ENCODE peak calls at places on chromosomes 3 and 15, in five cellular contexts. M, C, U, W and L are unnamed samples.

GRCh38 chr3:28949580-28949979 is 331.3 kb upstream of the RBMS3 start:
- DNase-seq in M (no peak), C (no peak), U (no peak), W (no peak), L (no peak)

GRCh38 chr15:75195122-75195765 is 6.4 kb upstream of the C15orf39 start:
- DNase-seq in M (peak; percentile 91), C (no peak), U (no peak), W (no peak), L (no peak)

GRCh38 chr3:168977696-168978374 is 685.7 kb downstream of the MECOM start:
- DNase-seq in M (no peak), C (no peak), U (no peak), W (no peak), L (peak; percentile 44)

GRCh38 chr15:72785452-72786243 is 2.1 kb upstream of the ADPGK start:
- DNase-seq in M (no peak), C (no peak), U (no peak), W (no peak), L (peak; percentile 74)

GRCh38 chr15:78243491-78243941 is 9.2 kb upstream of the ACSBG1 start:
- DNase-seq in M (peak; percentile 66), C (no peak), U (no peak), W (no peak), L (peak; percentile 32)

GRCh38 chr3:182567666-182568065 is 225.6 kb upstream of the ATP11B start:
- DNase-seq in M (no peak), C (no peak), U (no peak), W (no peak), L (no peak)

GRCh38 chr15:101037090-101037830 is 118.1 kb downstream of the LRRK1 start:
- DNase-seq in M (no peak), C (no peak), U (no peak), W (no peak), L (no peak)

GRCh38 chr3:132840201-132840700 is 118.0 kb upstream of the NPHP3 start:
- DNase-seq in M (no peak), C (no peak), U (no peak), W (no peak), L (no peak)

GRCh38 chr3:195865752-195866151 is 42.6 kb downstream of the TNK2 start:
- DNase-seq in M (no peak), C (no peak), U (no peak), W (no peak), L (no peak)

GRCh38 chr15:60358935-60359672 is 38.7 kb downstream of the ANXA2 start:
- DNase-seq in M (peak; percentile 71), C (no peak), U (no peak), W (no peak), L (peak; percentile 93)

GRCh38 chr3:123332124-123332641 is 116.7 kb downstream of the ADCY5 start:
- DNase-seq in M (peak; percentile 58), C (no peak), U (no peak), W (no peak), L (no peak)

GRCh38 chr3:59607628-59608027 is 557.8 kb upstream of the CFAP20DC start:
- DNase-seq in M (no peak), C (no peak), U (no peak), W (no peak), L (peak; percentile 16)

GRCh38 chr3:126441256-126441880 is 34.3 kb downstream of the ZXDC start:
- DNase-seq in M (no peak), C (no peak), U (no peak), W (no peak), L (no peak)

GRCh38 chr3:66353530-66353929 is 132.7 kb downstream of the SLC25A26 start:
- DNase-seq in M (no peak), C (no peak), U (no peak), W (no peak), L (peak; percentile 89)

GRCh38 chr3:52843116-52843865 is 8.5 kb upstream of the MUSTN1 start:
- DNase-seq in M (no peak), C (no peak), U (no peak), W (no peak), L (no peak)

GRCh38 chr15:57053470-57053869 is 135.0 kb downstream of the TCF12 start:
- DNase-seq in M (no peak), C (no peak), U (no peak), W (no peak), L (no peak)

GRCh38 chr3:61669203-61669602 is 107.8 kb downstream of the PTPRG start:
- DNase-seq in M (no peak), C (no peak), U (no peak), W (no peak), L (no peak)

GRCh38 chr3:101069796-101070195 is 76.6 kb upstream of the ABI3BP start:
- DNase-seq in M (no peak), C (no peak), U (no peak), W (no peak), L (peak; percentile 22)

GRCh38 chr3:126476166-126476975 is 680 bp upstream of the ZXDC start:
- DNase-seq in M (no peak), C (peak; percentile 72), U (peak; percentile 17), W (no peak), L (peak; percentile 25)

GRCh38 chr15:67188551-67189218 is 65.8 kb downstream of the AAGAB start:
- DNase-seq in M (peak; percentile 83), C (no peak), U (no peak), W (no peak), L (peak; percentile 90)

GRCh38 chr3:67540198-67540894 is 114.1 kb downstream of the SUCLG2 start:
- DNase-seq in M (no peak), C (no peak), U (no peak), W (no peak), L (no peak)

GRCh38 chr15:41276821-41277220 is 45.8 kb downstream of the CHP1 start:
- DNase-seq in M (no peak), C (no peak), U (no peak), W (no peak), L (no peak)

GRCh38 chr15:40942337-40942854 is 10.9 kb upstream of the CHAC1 start:
- DNase-seq in M (no peak), C (no peak), U (no peak), W (no peak), L (no peak)

GRCh38 chr3:183695569-183696364 is 1.8 kb upstream of the YEATS2 start:
- DNase-seq in M (no peak), C (no peak), U (no peak), W (no peak), L (no peak)

GRCh38 chr15:68791431-68792283 is 29.0 kb downstream of the ANP32A start:
- DNase-seq in M (no peak), C (no peak), U (no peak), W (peak; percentile 87), L (no peak)

GRCh38 chr3:141414141-141414689 is 45.9 kb downstream of the ZBTB38 start:
- DNase-seq in M (no peak), C (no peak), U (no peak), W (no peak), L (no peak)

GRCh38 chr15:60721706-60722105 is 242.8 kb upstream of the ICE2 start:
- DNase-seq in M (no peak), C (no peak), U (no peak), W (no peak), L (peak; percentile 80)

GRCh38 chr3:2823437-2824211 is 286.6 kb downstream of the IL5RA start:
- DNase-seq in M (no peak), C (no peak), U (no peak), W (no peak), L (no peak)

GRCh38 chr15:76078285-76078863 is 18.6 kb downstream of the TMEM266 start:
- DNase-seq in M (no peak), C (no peak), U (no peak), W (no peak), L (no peak)

GRCh38 chr15:59998256-59999063 is 5.7 kb upstream of the FOXB1 start:
- DNase-seq in M (peak; percentile 9), C (no peak), U (no peak), W (no peak), L (no peak)

GRCh38 chr3:112362221-112362620 is 29.3 kb downstream of the CD200 start:
- DNase-seq in M (no peak), C (no peak), U (no peak), W (no peak), L (no peak)

GRCh38 chr3:141410408-141410807 is 42.1 kb downstream of the ZBTB38 start:
- DNase-seq in M (no peak), C (no peak), U (no peak), W (no peak), L (peak; percentile 83)

DNA sequence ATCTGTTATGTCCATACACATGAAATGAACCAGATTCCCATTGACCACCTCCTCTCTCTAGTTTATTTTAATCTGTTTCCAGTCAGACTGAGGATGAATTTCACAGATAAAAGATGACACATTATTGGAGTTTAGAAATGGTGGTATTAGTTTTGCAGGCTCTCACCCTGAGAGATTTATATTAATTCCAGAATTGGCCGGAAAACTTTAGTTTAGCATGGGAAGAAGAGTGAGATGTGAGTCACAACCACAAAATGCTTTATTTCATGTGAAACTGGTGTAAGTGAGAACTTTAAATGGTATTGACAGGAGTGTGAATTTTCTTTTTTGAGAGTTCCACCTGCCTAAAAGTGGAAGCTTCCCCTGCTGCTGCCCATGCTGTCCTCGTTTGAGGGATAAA is 65.2 kb upstream of the EPHA3 start:
- DNase-seq in M (no peak), C (no peak), U (no peak), W (no peak), L (no peak)
- TF ChIP-seq RCOR1 in M (no peak), C (no peak), U (no peak), W (no peak), L (no peak)

DNA sequence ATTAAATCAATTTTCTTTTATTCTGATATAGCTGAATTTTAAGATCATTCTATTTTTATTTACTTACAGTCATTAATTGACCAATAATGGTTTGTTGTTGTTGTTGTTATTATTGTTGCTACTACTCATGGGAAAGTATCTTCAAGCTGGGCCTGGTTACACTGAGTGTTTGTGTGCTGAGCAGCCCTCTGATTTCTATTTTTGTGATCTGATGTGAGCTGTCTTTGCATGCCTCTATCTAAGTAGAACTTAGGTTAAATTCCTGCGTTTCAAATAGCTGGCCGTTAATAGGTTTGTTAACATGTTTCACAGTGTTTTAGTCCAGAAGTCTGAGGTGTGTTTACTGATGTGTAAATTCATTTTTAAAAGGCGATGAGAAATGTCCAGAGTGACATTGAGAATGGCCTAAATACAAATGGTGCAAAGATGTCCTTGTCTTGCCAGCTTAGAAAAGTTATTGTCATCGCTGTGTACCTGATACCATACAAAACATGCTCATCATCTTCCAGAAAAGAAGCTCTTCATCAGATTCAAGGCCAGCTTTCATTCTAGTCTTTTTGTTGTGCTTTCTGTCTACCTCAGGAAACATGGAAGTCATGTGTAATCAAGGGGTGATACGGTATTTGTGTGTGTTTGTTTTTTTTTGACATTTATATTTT is 15.8 kb downstream of the ARIH2 start:
- DNase-seq in M (no peak), C (no peak), U (no peak), W (no peak), L (no peak)
- TF ChIP-seq RCOR1 in M (no peak), C (no peak), U (no peak), W (no peak), L (no peak)

DNA sequence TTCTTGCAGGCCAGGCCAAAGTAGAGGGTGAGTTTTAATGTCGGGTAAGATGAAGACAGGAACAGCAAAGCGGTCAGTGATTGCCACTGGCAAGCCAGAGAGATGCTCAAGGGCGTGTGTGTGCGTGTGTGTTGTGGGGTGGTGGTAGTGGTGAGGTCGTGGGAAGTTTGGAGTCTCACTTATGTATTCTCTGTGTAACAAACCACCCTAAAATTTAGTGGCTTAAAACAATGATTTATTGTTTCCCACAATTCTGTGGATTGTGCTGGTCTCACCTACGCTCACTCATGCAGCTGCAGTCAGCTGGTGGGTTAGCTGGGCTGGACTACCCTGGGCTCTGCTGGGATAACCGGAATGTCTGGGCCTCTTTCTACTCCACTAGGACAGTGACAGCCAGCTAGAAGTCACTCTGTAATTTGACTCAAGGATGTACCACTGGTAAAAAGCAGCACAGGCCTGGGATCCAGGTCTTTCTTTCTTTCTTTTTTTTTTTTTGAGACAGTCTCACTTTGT is 50.9 kb upstream of the BHLHE40 start:
- DNase-seq in M (no peak), C (no peak), U (no peak), W (no peak), L (no peak)
- TF ChIP-seq RCOR1 in M (no peak), C (no peak), U (no peak), W (no peak), L (no peak)

GRCh38 chr3:30689202-30689641 is 82.8 kb downstream of the TGFBR2 start:
- DNase-seq in M (peak; percentile 71), C (peak; percentile 37), U (no peak), W (no peak), L (peak; percentile 40)
- TF ChIP-seq RCOR1 in M (peak; percentile 95), C (no peak), U (no peak), W (no peak), L (no peak)